ENCODE peak calls at places on chromosomes 12 and 14, in four cellular contexts. U, J, N and P are unnamed samples.

GRCh38 chr12:131133994-131134393 is 180.3 kb downstream of the ADGRD1 start:
- DNase-seq in U (no peak), J (no peak), N (no peak), P (no peak)

GRCh38 chr14:59018978-59019377 is 169.5 kb upstream of the DAAM1 start:
- DNase-seq in U (no peak), J (no peak), N (no peak), P (peak)

GRCh38 chr14:103089386-103090335 is 4.9 kb upstream of the EXOC3L4 start:
- DNase-seq in U (no peak), J (no peak), N (no peak), P (no peak)

GRCh38 chr12:111616177-111616623 is 17.1 kb upstream of the ATXN2 start:
- DNase-seq in U (no peak), J (no peak), N (peak), P (no peak)

GRCh38 chr12:15726029-15726756 is 63.0 kb downstream of the EPS8 start:
- DNase-seq in U (no peak), J (no peak), N (no peak), P (no peak)

GRCh38 chr14:102786758-102787157 is 9.5 kb downstream of the TRAF3 start:
- DNase-seq in U (no peak), J (no peak), N (no peak), P (no peak)

GRCh38 chr12:45863332-45863731 is 127.0 kb downstream of the SCAF11 start:
- DNase-seq in U (no peak), J (no peak), N (no peak), P (no peak)

GRCh38 chr12:66140726-66141125 is 10.2 kb upstream of the LLPH start:
- DNase-seq in U (no peak), J (no peak), N (no peak), P (no peak)

GRCh38 chr12:25347716-25348261 is 97.1 kb upstream of the KRAS start:
- DNase-seq in U (no peak), J (no peak), N (no peak), P (no peak)

GRCh38 chr12:122199484-122200355 is 3.8 kb upstream of the B3GNT4 start:
- DNase-seq in U (no peak), J (no peak), N (no peak), P (no peak)

GRCh38 chr12:66945189-66945817 is 266.4 kb upstream of the GRIP1 start:
- DNase-seq in U (no peak), J (no peak), N (no peak), P (no peak)

GRCh38 chr12:94186461-94187237 is 38.3 kb downstream of the PLXNC1 start:
- DNase-seq in U (no peak), J (no peak), N (no peak), P (no peak)

GRCh38 chr14:71309756-71310155 is 402.5 kb downstream of the PCNX1 start:
- DNase-seq in U (no peak), J (no peak), N (no peak), P (no peak)

GRCh38 chr12:5487971-5488955 is 56.4 kb downstream of the NTF3 start:
- DNase-seq in U (no peak), J (no peak), N (no peak), P (no peak)

GRCh38 chr12:99954724-99955123 is 30.0 kb downstream of the ANKS1B start:
- DNase-seq in U (no peak), J (no peak), N (no peak), P (no peak)

GRCh38 chr12:102343361-102344121 is 136.8 kb downstream of the IGF1 start:
- DNase-seq in U (no peak), J (no peak), N (peak), P (no peak)

GRCh38 chr12:1350055-1350933 is 244.1 kb downstream of the FBXL14 start:
- DNase-seq in U (no peak), J (no peak), N (no peak), P (no peak)

DNA sequence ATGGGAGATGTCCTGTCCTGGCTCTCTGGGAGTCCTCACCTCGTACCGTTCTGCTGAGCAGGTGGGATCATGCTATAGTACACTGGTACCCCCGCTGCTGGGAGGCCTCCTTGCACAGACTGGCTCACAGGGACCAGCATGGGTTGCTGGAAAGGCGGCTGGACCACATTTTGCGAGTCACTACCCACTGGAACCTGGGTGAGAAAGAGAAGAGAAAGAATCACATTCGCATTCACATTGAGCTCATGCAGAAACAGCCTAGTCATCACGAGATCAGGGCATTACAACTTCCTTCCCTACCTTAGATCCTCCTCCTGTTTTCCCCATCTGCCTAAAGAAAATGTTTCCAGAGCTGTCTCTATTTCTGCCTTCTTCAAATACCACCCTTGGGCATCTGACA is 17.3 kb upstream of the STAC3 start:
- DNase-seq in U (no peak), J (no peak), N (no peak), P (no peak)
- TF ChIP-seq FOXK2 in U (no peak), J (no peak), N (no peak), P (no peak)

GRCh38 chr12:84638811-84639368 is 273.7 kb downstream of the SLC6A15 start:
- DNase-seq in U (no peak), J (no peak), N (no peak), P (no peak)
- TF ChIP-seq FOXK2 in U (no peak), J (no peak), N (no peak), P (no peak)

DNA sequence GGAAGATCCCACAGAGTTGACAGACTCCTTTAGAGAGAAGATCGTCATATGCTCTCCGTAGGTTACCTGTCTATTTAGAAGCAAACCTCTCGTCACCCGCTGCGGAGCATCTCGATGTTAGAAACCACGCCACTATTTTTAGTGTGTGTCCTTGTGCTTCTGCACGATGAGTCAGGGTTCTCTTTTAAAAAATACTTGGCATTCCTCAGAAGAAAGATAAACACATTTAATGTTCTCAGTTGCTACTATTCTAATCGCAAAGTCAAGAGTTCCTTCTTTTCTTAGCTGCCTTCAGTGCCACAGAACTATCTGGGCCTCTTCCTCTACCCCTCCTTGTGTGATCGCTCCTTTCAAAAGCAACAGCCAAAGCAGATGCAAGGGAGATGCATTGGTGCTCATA is 192.4 kb downstream of the PELI2 start:
- DNase-seq in U (no peak), J (no peak), N (no peak), P (no peak)
- TF ChIP-seq FOXK2 in U (no peak), J (no peak), N (no peak), P (no peak)

GRCh38 chr12:119457251-119457650 is 122.7 kb downstream of the CCDC60 start:
- DNase-seq in U (no peak), J (no peak), N (no peak), P (no peak)
- TF ChIP-seq FOXK2 in U (no peak), J (no peak), N (no peak), P (no peak)